ENCODE peak calls at places on chromosome 2, in four cellular contexts. One of them, this sample, is unnamed.

GRCh38 chr2:227871375-227871788 is at the start of gene DAW1:
- DNase-seq in progenitor cell of endocrine pancreas: peak; percentile 65
- DNase-seq in fibroblast of mammary gland: peak; percentile 59
- DNase-seq in HS-5: no peak
- DNase-seq in this sample: no peak

GRCh38 chr2:7627587-7627986 is 710.4 kb downstream of the RNF144A start:
- DNase-seq in HS-5: no peak
- DNase-seq in fibroblast of mammary gland: peak; percentile 12
- DNase-seq in progenitor cell of endocrine pancreas: no peak
- DNase-seq in this sample: no peak

GRCh38 chr2:199455533-199456382 is 2.0 kb downstream of the SATB2 start:
- DNase-seq in fibroblast of mammary gland: peak; percentile 24
- DNase-seq in progenitor cell of endocrine pancreas: peak; percentile 46
- DNase-seq in HS-5: no peak
- DNase-seq in this sample: peak; percentile 64

GRCh38 chr2:165674780-165675179 is 119.3 kb downstream of the GALNT3 start:
- DNase-seq in progenitor cell of endocrine pancreas: no peak
- DNase-seq in fibroblast of mammary gland: no peak
- DNase-seq in HS-5: no peak
- DNase-seq in this sample: no peak

GRCh38 chr2:208937521-208937920 is 486.3 kb upstream of the MAP2 start:
- DNase-seq in HS-5: no peak
- DNase-seq in fibroblast of mammary gland: no peak
- DNase-seq in progenitor cell of endocrine pancreas: no peak
- DNase-seq in this sample: no peak

GRCh38 chr2:107569496-107569895 is 257.2 kb upstream of the RGPD4 start:
- DNase-seq in HS-5: no peak
- DNase-seq in fibroblast of mammary gland: no peak
- DNase-seq in progenitor cell of endocrine pancreas: no peak
- DNase-seq in this sample: no peak

GRCh38 chr2:16012029-16012596 is 71.8 kb downstream of the MYCN start:
- DNase-seq in HS-5: no peak
- DNase-seq in fibroblast of mammary gland: no peak
- DNase-seq in progenitor cell of endocrine pancreas: no peak
- DNase-seq in this sample: no peak

GRCh38 chr2:188695953-188696352 is 278.2 kb upstream of the COL3A1 start:
- DNase-seq in progenitor cell of endocrine pancreas: no peak
- DNase-seq in HS-5: peak; percentile 56
- DNase-seq in fibroblast of mammary gland: peak; percentile 88
- DNase-seq in this sample: peak; percentile 88

GRCh38 chr2:24893934-24894333 is 26.1 kb downstream of the ADCY3 start:
- DNase-seq in HS-5: no peak
- DNase-seq in fibroblast of mammary gland: peak; percentile 38
- DNase-seq in progenitor cell of endocrine pancreas: no peak
- DNase-seq in this sample: peak; percentile 48

GRCh38 chr2:174051039-174051438 is 85.9 kb upstream of the SP3 start:
- DNase-seq in fibroblast of mammary gland: no peak
- DNase-seq in progenitor cell of endocrine pancreas: no peak
- DNase-seq in HS-5: no peak
- DNase-seq in this sample: no peak

GRCh38 chr2:85887566-85888019 is 1.2 kb downstream of the ST3GAL5 start:
- DNase-seq in fibroblast of mammary gland: peak; percentile 34
- DNase-seq in HS-5: no peak
- DNase-seq in progenitor cell of endocrine pancreas: no peak
- DNase-seq in this sample: peak; percentile 61

GRCh38 chr2:28663359-28663758 is 88.3 kb upstream of the PPP1CB start:
- DNase-seq in HS-5: no peak
- DNase-seq in progenitor cell of endocrine pancreas: no peak
- DNase-seq in fibroblast of mammary gland: peak; percentile 65
- DNase-seq in this sample: peak; percentile 74

GRCh38 chr2:55309441-55309840 is 40.4 kb upstream of the MTIF2 start:
- DNase-seq in fibroblast of mammary gland: peak; percentile 76
- DNase-seq in HS-5: peak; percentile 30
- DNase-seq in progenitor cell of endocrine pancreas: no peak
- DNase-seq in this sample: peak; percentile 65

GRCh38 chr2:219448099-219448775 is 13.6 kb downstream of the SPEG start:
- DNase-seq in progenitor cell of endocrine pancreas: no peak
- DNase-seq in fibroblast of mammary gland: no peak
- DNase-seq in HS-5: no peak
- DNase-seq in this sample: no peak

GRCh38 chr2:141496805-141497204 is 634.0 kb downstream of the LRP1B start:
- DNase-seq in progenitor cell of endocrine pancreas: no peak
- DNase-seq in fibroblast of mammary gland: peak; percentile 4
- DNase-seq in HS-5: no peak
- DNase-seq in this sample: no peak

GRCh38 chr2:129331638-129332037 is 647.8 kb upstream of the RAB6C start:
- DNase-seq in HS-5: no peak
- DNase-seq in progenitor cell of endocrine pancreas: no peak
- DNase-seq in fibroblast of mammary gland: no peak
- DNase-seq in this sample: no peak

GRCh38 chr2:24617431-24617830 is 126.4 kb downstream of the NCOA1 start:
- DNase-seq in HS-5: no peak
- DNase-seq in fibroblast of mammary gland: peak; percentile 28
- DNase-seq in progenitor cell of endocrine pancreas: no peak
- DNase-seq in this sample: no peak

GRCh38 chr2:22626621-22627020 is 758.4 kb upstream of the KLHL29 start:
- DNase-seq in progenitor cell of endocrine pancreas: no peak
- DNase-seq in fibroblast of mammary gland: no peak
- DNase-seq in HS-5: no peak
- DNase-seq in this sample: no peak

GRCh38 chr2:10132596-10132995 is 10.1 kb downstream of the RRM2 start:
- DNase-seq in fibroblast of mammary gland: no peak
- DNase-seq in HS-5: no peak
- DNase-seq in progenitor cell of endocrine pancreas: no peak
- DNase-seq in this sample: no peak

GRCh38 chr2:10075571-10076209 is 4.5 kb downstream of the CYS1 start:
- DNase-seq in HS-5: no peak
- DNase-seq in progenitor cell of endocrine pancreas: no peak
- DNase-seq in fibroblast of mammary gland: no peak
- DNase-seq in this sample: no peak

GRCh38 chr2:71474744-71475421 is 21.5 kb downstream of the DYSF start:
- DNase-seq in HS-5: no peak
- DNase-seq in progenitor cell of endocrine pancreas: no peak
- DNase-seq in fibroblast of mammary gland: no peak
- DNase-seq in this sample: no peak

GRCh38 chr2:63984606-63985359 is 34.4 kb downstream of the VPS54 start:
- DNase-seq in progenitor cell of endocrine pancreas: no peak
- DNase-seq in fibroblast of mammary gland: no peak
- DNase-seq in HS-5: no peak
- DNase-seq in this sample: peak; percentile 4

GRCh38 chr2:201618744-201619654 is 24.3 kb downstream of the TMEM237 start:
- DNase-seq in HS-5: no peak
- DNase-seq in progenitor cell of endocrine pancreas: no peak
- DNase-seq in fibroblast of mammary gland: peak; percentile 73
- DNase-seq in this sample: no peak

GRCh38 chr2:218897394-218898108 is 16.9 kb downstream of the WNT10A start:
- DNase-seq in progenitor cell of endocrine pancreas: no peak
- DNase-seq in fibroblast of mammary gland: no peak
- DNase-seq in HS-5: no peak
- DNase-seq in this sample: no peak

GRCh38 chr2:176544579-176545365 is 275.5 kb downstream of the MTX2 start:
- DNase-seq in progenitor cell of endocrine pancreas: no peak
- DNase-seq in fibroblast of mammary gland: no peak
- DNase-seq in HS-5: no peak
- DNase-seq in this sample: no peak

GRCh38 chr2:161586517-161587167 is 37.6 kb upstream of the SLC4A10 start:
- DNase-seq in progenitor cell of endocrine pancreas: no peak
- DNase-seq in HS-5: no peak
- DNase-seq in fibroblast of mammary gland: peak; percentile 37
- DNase-seq in this sample: peak; percentile 10

GRCh38 chr2:30689496-30690125 is 117.6 kb downstream of the CAPN13 start:
- DNase-seq in fibroblast of mammary gland: no peak
- DNase-seq in progenitor cell of endocrine pancreas: no peak
- DNase-seq in HS-5: no peak
- DNase-seq in this sample: no peak

GRCh38 chr2:112629823-112630222 is 15.9 kb upstream of the SLC20A1 start:
- DNase-seq in progenitor cell of endocrine pancreas: no peak
- DNase-seq in fibroblast of mammary gland: no peak
- DNase-seq in HS-5: no peak
- DNase-seq in this sample: no peak

GRCh38 chr2:70718736-70719135 is 49.3 kb downstream of the ADD2 start:
- DNase-seq in HS-5: no peak
- DNase-seq in fibroblast of mammary gland: no peak
- DNase-seq in progenitor cell of endocrine pancreas: no peak
- DNase-seq in this sample: no peak

GRCh38 chr2:190698895-190699294 is 50.0 kb downstream of the NAB1 start:
- DNase-seq in progenitor cell of endocrine pancreas: no peak
- DNase-seq in fibroblast of mammary gland: no peak
- DNase-seq in HS-5: no peak
- DNase-seq in this sample: no peak

GRCh38 chr2:1867141-1867540 is 122.8 kb upstream of the PXDN start:
- DNase-seq in HS-5: no peak
- DNase-seq in fibroblast of mammary gland: no peak
- DNase-seq in progenitor cell of endocrine pancreas: no peak
- DNase-seq in this sample: no peak

GRCh38 chr2:217449436-217449835 is 553.4 kb downstream of the TNS1 start:
- DNase-seq in HS-5: no peak
- DNase-seq in progenitor cell of endocrine pancreas: no peak
- DNase-seq in fibroblast of mammary gland: no peak
- DNase-seq in this sample: no peak

GRCh38 chr2:69437751-69438154 is 518 bp upstream of the NFU1 start:
- DNase-seq in fibroblast of mammary gland: no peak
- DNase-seq in HS-5: no peak
- DNase-seq in progenitor cell of endocrine pancreas: no peak
- DNase-seq in this sample: no peak